ENCODE peak calls at places on chromosomes 2 and 18, in five cellular contexts. Y, B, Z, V and O are unnamed samples. For H3K4me1, the result is how much of the 10 kb centered on the place peaks cover.

GRCh38 chr2:119544075-119545031 is at the start of gene CFAP221:
- DNase-seq in B (no peak), Y (peak), Z (peak), V (peak), O (no peak)

GRCh38 chr18:41532344-41533086 is 422.5 kb upstream of the PIK3C3 start:
- DNase-seq in V (no peak), B (no peak), Y (no peak), Z (no peak), O (peak)

GRCh38 chr2:16623046-16623445 is 42.6 kb downstream of the CYRIA start:
- DNase-seq in Z (no peak), Y (no peak), B (no peak), V (no peak), O (no peak)

GRCh38 chr2:168343586-168343985 is 96.2 kb upstream of the STK39 start:
- DNase-seq in Z (no peak), Y (no peak), V (no peak), B (no peak), O (no peak)

GRCh38 chr2:43224131-43224570 is 2.3 kb downstream of the ZFP36L2 start:
- DNase-seq in Z (peak), V (peak), Y (peak), B (peak), O (no peak)

GRCh38 chr2:235021752-235022151 is 69.9 kb downstream of the SH3BP4 start:
- DNase-seq in V (peak), B (no peak), Z (no peak), Y (no peak), O (no peak)

GRCh38 chr18:22344908-22345670 is 72.6 kb downstream of the CTAGE1 start:
- DNase-seq in B (no peak), Z (no peak), Y (no peak), V (no peak), O (no peak)

GRCh38 chr18:42649636-42650035 is 465.8 kb downstream of the RIT2 start:
- DNase-seq in Z (no peak), Y (no peak), V (no peak), B (no peak), O (no peak)

GRCh38 chr2:32135409-32135808 is 30.3 kb upstream of the SLC30A6 start:
- DNase-seq in B (no peak), V (peak), Z (no peak), Y (no peak), O (no peak)

GRCh38 chr2:168961450-168962229 is 60.5 kb downstream of the G6PC2 start:
- DNase-seq in Y (no peak), V (peak), B (no peak), Z (no peak), O (peak)

GRCh38 chr2:20314562-20315521 is 35.8 kb downstream of the PUM2 start:
- DNase-seq in Z (no peak), B (no peak), Y (no peak), V (no peak), O (no peak)

GRCh38 chr2:48943436-48943835 is 187.9 kb upstream of the LHCGR start:
- DNase-seq in Y (no peak), B (no peak), Z (no peak), V (no peak), O (no peak)

GRCh38 chr2:241126201-241126611 is 23.1 kb downstream of the PASK start:
- DNase-seq in Y (no peak), Z (peak), V (no peak), B (peak), O (no peak)

GRCh38 chr2:41618754-41619153 is 429.1 kb upstream of the PKDCC start:
- DNase-seq in V (no peak), B (no peak), Y (no peak), Z (no peak), O (no peak)

GRCh38 chr2:31243053-31243452 is 9.1 kb downstream of the EHD3 start:
- DNase-seq in Y (no peak), Z (no peak), B (no peak), V (no peak), O (no peak)

GRCh38 chr2:32900246-32901000 is 46.3 kb upstream of the LTBP1 start:
- DNase-seq in B (no peak), V (no peak), Z (no peak), Y (no peak), O (no peak)

GRCh38 chr18:3458378-3458777 is 8.4 kb downstream of the TGIF1 start:
- DNase-seq in Y (no peak), B (no peak), Z (no peak), V (no peak), O (no peak)

GRCh38 chr2:45169339-45170190 is 160.3 kb upstream of the SIX2 start:
- DNase-seq in B (no peak), Y (peak), V (peak), Z (no peak), O (no peak)

GRCh38 chr2:149087751-149088150 is 49.3 kb downstream of the LYPD6B start:
- DNase-seq in Z (no peak), V (no peak), Y (no peak), B (no peak), O (no peak)

DNA sequence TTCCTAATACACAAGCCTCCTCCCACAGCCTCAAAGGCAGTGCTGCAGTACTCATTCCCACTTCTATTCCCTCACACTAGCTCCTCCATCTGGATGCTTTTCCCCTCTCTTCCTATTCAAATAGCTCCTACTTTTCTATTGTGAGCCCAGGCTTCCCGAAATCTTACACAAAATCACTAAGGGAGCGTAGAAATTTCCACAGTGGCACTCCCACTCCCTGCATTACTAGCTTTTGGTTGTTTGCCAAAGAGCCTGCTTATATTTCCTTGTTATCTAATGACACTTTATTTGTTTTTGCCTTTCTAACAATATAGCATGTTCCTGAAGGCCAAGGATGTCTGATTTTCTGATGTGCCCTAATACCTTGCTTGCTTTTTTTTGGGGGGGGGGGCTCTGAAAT is 10.9 kb downstream of the EPAS1 start:
- DNase-seq in V (no peak), Z (no peak), Y (no peak), B (no peak), O (no peak)
- H3K4me1 ChIP-seq in V (half or more), Z (under half), Y (under half), B (half or more), O (under half)

GRCh38 chr18:37565138-37565984 is at the start of gene CELF4:
- DNase-seq in B (no peak), Y (no peak), Z (no peak), V (peak), O (no peak)

GRCh38 chr18:37566479-37567060 is 972 bp upstream of the CELF4 start:
- DNase-seq in Y (no peak), B (no peak), V (no peak), Z (no peak), O (no peak)

GRCh38 chr18:37563810-37564511 is 1.6 kb downstream of the CELF4 start:
- DNase-seq in Y (no peak), V (no peak), Z (no peak), B (no peak), O (no peak)

GRCh38 chr18:37565985-37566478 is 434 bp upstream of the CELF4 start:
- DNase-seq in V (peak), Y (peak), Z (peak), B (no peak), O (no peak)

GRCh38 chr18:37564796-37565137 is 831 bp downstream of the CELF4 start:
- DNase-seq in Y (peak), V (peak), B (no peak), Z (peak), O (no peak)
- H3K4me3 ChIP-seq in Y (no peak), V (no peak), B (peak), Z (no peak), O (peak)

GRCh38 chr2:207674826-207675225 is 36.6 kb upstream of the CCNYL1 start:
- DNase-seq in Y (no peak), Z (no peak), B (no peak), V (peak), O (no peak)
- H3K27ac ChIP-seq in Y (no peak), Z (no peak), B (no peak), V (no peak), O (no peak)

GRCh38 chr2:102030502-102030854 is 38.7 kb downstream of the IL1R2 start:
- DNase-seq in V (no peak), Z (no peak), Y (no peak), B (no peak), O (no peak)
- H3K4me1 ChIP-seq in V (under half), Z (under half), Y (under half), B (half or more), O (under half)

GRCh38 chr2:29146197-29146596 is 31.0 kb downstream of the CLIP4 start:
- DNase-seq in V (no peak), Y (no peak), Z (no peak), B (no peak), O (no peak)
- H3K4me3 ChIP-seq in V (no peak), Y (no peak), Z (no peak), B (no peak), O (no peak)

GRCh38 chr2:37342636-37343211 is 1.7 kb upstream of the QPCT start:
- DNase-seq in Z (no peak), Y (no peak), V (no peak), B (no peak), O (no peak)
- H3K27ac ChIP-seq in Z (no peak), Y (no peak), V (no peak), B (no peak), O (no peak)

GRCh38 chr2:96865654-96866053 is 4.2 kb downstream of the SEMA4C start:
- DNase-seq in Y (no peak), V (no peak), Z (no peak), B (no peak), O (no peak)
- H3K4me1 ChIP-seq in Y (under half), V (under half), Z (under half), B (under half), O (under half)